ENCODE peak calls at places on chromosomes 4 and X, in ten cellular contexts. One of them, this sample, is unnamed.

GRCh38 chrX:13200398-13200797 is 119.5 kb downstream of the ATXN3L start:
- DNase-seq in IMR-90: no peak
- DNase-seq in nephron progenitor cell: no peak
- DNase-seq in activated CD4-positive, alpha-beta T cell treated with anti-CD3 and anti-CD28 coated beads, Interleukin-2, amount 50 U/mL, for 48 hours: no peak
- DNase-seq in iPS-NIHi11: no peak
- DNase-seq in astrocyte of the hippocampus: no peak
- DNase-seq in SW 1271: no peak
- DNase-seq in RPMI8226: no peak
- DNase-seq in left colon: no peak
- DNase-seq in BJ: no peak
- DNase-seq in this sample: no peak

GRCh38 chr4:113673450-113673849 is 88.1 kb downstream of the CAMK2D start:
- DNase-seq in IMR-90: peak; percentile 54
- DNase-seq in nephron progenitor cell: no peak
- DNase-seq in activated CD4-positive, alpha-beta T cell treated with anti-CD3 and anti-CD28 coated beads, Interleukin-2, amount 50 U/mL, for 48 hours: peak; percentile 47
- DNase-seq in iPS-NIHi11: peak; percentile 8
- DNase-seq in astrocyte of the hippocampus: peak; percentile 42
- DNase-seq in SW 1271: no peak
- DNase-seq in RPMI8226: no peak
- DNase-seq in left colon: peak; percentile 24
- DNase-seq in BJ: no peak
- DNase-seq in this sample: no peak

GRCh38 chr4:140937866-140938265 is 181.7 kb upstream of the TBC1D9 start:
- DNase-seq in IMR-90: peak; percentile 80
- DNase-seq in nephron progenitor cell: no peak
- DNase-seq in activated CD4-positive, alpha-beta T cell treated with anti-CD3 and anti-CD28 coated beads, Interleukin-2, amount 50 U/mL, for 48 hours: no peak
- DNase-seq in iPS-NIHi11: no peak
- DNase-seq in astrocyte of the hippocampus: peak; percentile 58
- DNase-seq in SW 1271: no peak
- DNase-seq in RPMI8226: no peak
- DNase-seq in left colon: no peak
- DNase-seq in BJ: peak; percentile 85
- DNase-seq in this sample: no peak

GRCh38 chr4:145709336-145709735 is 29.4 kb downstream of the C4orf51 start:
- DNase-seq in IMR-90: no peak
- DNase-seq in nephron progenitor cell: no peak
- DNase-seq in activated CD4-positive, alpha-beta T cell treated with anti-CD3 and anti-CD28 coated beads, Interleukin-2, amount 50 U/mL, for 48 hours: no peak
- DNase-seq in iPS-NIHi11: no peak
- DNase-seq in astrocyte of the hippocampus: no peak
- DNase-seq in SW 1271: no peak
- DNase-seq in RPMI8226: no peak
- DNase-seq in left colon: no peak
- DNase-seq in BJ: no peak
- DNase-seq in this sample: no peak

GRCh38 chr4:94084155-94084554 is 123.5 kb upstream of the SMARCAD1 start:
- DNase-seq in IMR-90: no peak
- DNase-seq in nephron progenitor cell: no peak
- DNase-seq in activated CD4-positive, alpha-beta T cell treated with anti-CD3 and anti-CD28 coated beads, Interleukin-2, amount 50 U/mL, for 48 hours: no peak
- DNase-seq in iPS-NIHi11: no peak
- DNase-seq in astrocyte of the hippocampus: no peak
- DNase-seq in SW 1271: no peak
- DNase-seq in RPMI8226: no peak
- DNase-seq in left colon: no peak
- DNase-seq in BJ: no peak
- DNase-seq in this sample: no peak

GRCh38 chr4:44662623-44663006 is 11.2 kb upstream of the YIPF7 start:
- DNase-seq in IMR-90: no peak
- DNase-seq in nephron progenitor cell: no peak
- DNase-seq in activated CD4-positive, alpha-beta T cell treated with anti-CD3 and anti-CD28 coated beads, Interleukin-2, amount 50 U/mL, for 48 hours: no peak
- DNase-seq in iPS-NIHi11: no peak
- DNase-seq in astrocyte of the hippocampus: no peak
- DNase-seq in SW 1271: no peak
- DNase-seq in RPMI8226: no peak
- DNase-seq in left colon: no peak
- DNase-seq in BJ: no peak
- DNase-seq in this sample: no peak

GRCh38 chr4:79227896-79228295 is 98.0 kb downstream of the NAA11 start:
- DNase-seq in IMR-90: no peak
- DNase-seq in nephron progenitor cell: no peak
- DNase-seq in activated CD4-positive, alpha-beta T cell treated with anti-CD3 and anti-CD28 coated beads, Interleukin-2, amount 50 U/mL, for 48 hours: no peak
- DNase-seq in iPS-NIHi11: no peak
- DNase-seq in astrocyte of the hippocampus: no peak
- DNase-seq in SW 1271: no peak
- DNase-seq in RPMI8226: no peak
- DNase-seq in left colon: no peak
- DNase-seq in BJ: no peak
- DNase-seq in this sample: no peak

GRCh38 chr4:46258436-46258835 is 131.5 kb downstream of the GABRA2 start:
- DNase-seq in IMR-90: no peak
- DNase-seq in nephron progenitor cell: no peak
- DNase-seq in activated CD4-positive, alpha-beta T cell treated with anti-CD3 and anti-CD28 coated beads, Interleukin-2, amount 50 U/mL, for 48 hours: no peak
- DNase-seq in iPS-NIHi11: no peak
- DNase-seq in astrocyte of the hippocampus: no peak
- DNase-seq in SW 1271: no peak
- DNase-seq in RPMI8226: no peak
- DNase-seq in left colon: no peak
- DNase-seq in BJ: no peak
- DNase-seq in this sample: no peak

GRCh38 chr4:8580321-8581093 is at the start of gene GPR78:
- DNase-seq in IMR-90: peak; percentile 49
- DNase-seq in nephron progenitor cell: peak; percentile 99
- DNase-seq in activated CD4-positive, alpha-beta T cell treated with anti-CD3 and anti-CD28 coated beads, Interleukin-2, amount 50 U/mL, for 48 hours: peak; percentile 52
- DNase-seq in iPS-NIHi11: peak; percentile 98
- DNase-seq in astrocyte of the hippocampus: peak; percentile 86
- DNase-seq in SW 1271: no peak
- DNase-seq in RPMI8226: peak; percentile 53
- DNase-seq in left colon: peak; percentile 23
- DNase-seq in BJ: no peak
- DNase-seq in this sample: no peak

GRCh38 chr4:31007858-31008257 is 287.7 kb downstream of the PCDH7 start:
- DNase-seq in IMR-90: no peak
- DNase-seq in nephron progenitor cell: no peak
- DNase-seq in activated CD4-positive, alpha-beta T cell treated with anti-CD3 and anti-CD28 coated beads, Interleukin-2, amount 50 U/mL, for 48 hours: no peak
- DNase-seq in iPS-NIHi11: no peak
- DNase-seq in astrocyte of the hippocampus: no peak
- DNase-seq in SW 1271: no peak
- DNase-seq in RPMI8226: no peak
- DNase-seq in left colon: no peak
- DNase-seq in BJ: no peak
- DNase-seq in this sample: peak; percentile 6

GRCh38 chr4:184433258-184433892 is 41.0 kb downstream of the IRF2 start:
- DNase-seq in IMR-90: peak; percentile 13
- DNase-seq in nephron progenitor cell: no peak
- DNase-seq in activated CD4-positive, alpha-beta T cell treated with anti-CD3 and anti-CD28 coated beads, Interleukin-2, amount 50 U/mL, for 48 hours: no peak
- DNase-seq in iPS-NIHi11: no peak
- DNase-seq in astrocyte of the hippocampus: no peak
- DNase-seq in SW 1271: no peak
- DNase-seq in RPMI8226: no peak
- DNase-seq in left colon: no peak
- DNase-seq in BJ: no peak
- DNase-seq in this sample: no peak